ENCODE peak calls at places on chromosomes 6 and 20, in nine cellular contexts. R is stimulated activated CD8-positive, alpha-beta memory T cell treated with anti-CD3 and anti-CD28 coated beads, Interleukin-2, amount 100 ng/mL, for 1 hour; C is MV-4-11; B is KG1; Y is pons; O is lower leg skin; S is psoas muscle; Z is fibroblast of lung; P is iPS-NIHi11. X is an unnamed sample.

GRCh38 chr6:135334169-135334568 is 153.1 kb downstream of the MYB start:
- DNase-seq in R (no peak), C (peak), B (no peak), Y (no peak), O (no peak), S (no peak), Z (peak), P (no peak), X (no peak)

GRCh38 chr20:46087161-46087560 is 2.6 kb downstream of the NCOA5 start:
- DNase-seq in R (no peak), C (peak), B (no peak), Y (peak), O (no peak), S (no peak), Z (peak), P (no peak), X (no peak)

GRCh38 chr6:83185096-83185495 is 8.0 kb downstream of the PGM3 start:
- DNase-seq in R (no peak), C (no peak), B (no peak), Y (no peak), O (no peak), S (no peak), Z (no peak), P (no peak), X (no peak)

GRCh38 chr20:9179193-9179802 is 110.4 kb downstream of the PLCB4 start:
- DNase-seq in R (no peak), C (no peak), B (no peak), Y (no peak), O (no peak), S (no peak), Z (peak), P (no peak), X (no peak)

GRCh38 chr6:139364302-139364981 is 10.0 kb downstream of the CITED2 start:
- DNase-seq in R (no peak), C (peak), B (peak), Y (peak), O (no peak), S (no peak), Z (peak), P (peak), X (no peak)

GRCh38 chr6:38168126-38168525 is 348.6 kb downstream of the ZFAND3 start:
- DNase-seq in R (no peak), C (no peak), B (no peak), Y (no peak), O (no peak), S (no peak), Z (no peak), P (no peak), X (no peak)

GRCh38 chr20:59351148-59352040 is 51.0 kb downstream of the EDN3 start:
- DNase-seq in R (no peak), C (no peak), B (no peak), Y (no peak), O (no peak), S (no peak), Z (no peak), P (no peak), X (no peak)

GRCh38 chr6:122789078-122789861 is at the start of gene SMPDL3A:
- DNase-seq in R (no peak), C (peak), B (no peak), Y (peak), O (peak), S (peak), Z (peak), P (peak), X (peak)

GRCh38 chr20:641516-641913 is 11.5 kb downstream of the SRXN1 start:
- DNase-seq in R (no peak), C (no peak), B (no peak), Y (no peak), O (no peak), S (no peak), Z (no peak), P (peak), X (no peak)

GRCh38 chr6:82017316-82017715 is 230.2 kb downstream of the IBTK start:
- DNase-seq in R (no peak), C (peak), B (no peak), Y (no peak), O (peak), S (peak), Z (peak), P (peak), X (no peak)

GRCh38 chr6:65289491-65289890 is 417.5 kb downstream of the EYS start:
- DNase-seq in R (no peak), C (no peak), B (no peak), Y (no peak), O (no peak), S (no peak), Z (peak), P (no peak), X (no peak)

GRCh38 chr20:63232235-63233060 is 3.3 kb upstream of the BIRC7 start:
- DNase-seq in R (no peak), C (no peak), B (no peak), Y (no peak), O (no peak), S (no peak), Z (peak), P (no peak), X (no peak)

GRCh38 chr6:170480045-170480714 is 72.9 kb downstream of the PSMB1 start:
- DNase-seq in R (no peak), C (no peak), B (no peak), Y (peak), O (no peak), S (no peak), Z (no peak), P (peak), X (no peak)

X was measured in CMK.